ENCODE peak calls at places on chromosomes 16 and 17, in five cellular contexts. I, C, Y, J and S are unnamed samples. For H3F3A, the result is how much of the 10 kb centered on the place peaks cover.

GRCh38 chr17:55004484-55004883 is 35.9 kb downstream of the STXBP4 start:
- DNase-seq in Y (no peak), I (no peak), J (no peak), C (no peak), S (no peak)

GRCh38 chr17:44205962-44206824 is 6.5 kb upstream of the ATXN7L3 start:
- DNase-seq in C (peak), Y (peak), J (no peak), I (no peak), S (no peak)

GRCh38 chr17:68909066-68909465 is 46.1 kb downstream of the ABCA8 start:
- DNase-seq in I (no peak), Y (peak), C (no peak), J (peak), S (no peak)

GRCh38 chr16:2769100-2769529 is 8.0 kb downstream of the ELOB start:
- DNase-seq in J (no peak), I (no peak), Y (no peak), C (no peak), S (no peak)

GRCh38 chr16:15576960-15577958 is 65.7 kb downstream of the MARF1 start:
- DNase-seq in C (no peak), I (no peak), J (no peak), Y (no peak), S (no peak)

GRCh38 chr17:50129303-50129945 is 536 bp downstream of the SAMD14 start:
- DNase-seq in Y (peak), I (peak), J (no peak), C (peak), S (no peak)

GRCh38 chr17:41864498-41864836 is 756 bp downstream of the KLHL11 start:
- DNase-seq in I (peak), Y (no peak), C (no peak), J (no peak), S (no peak)

GRCh38 chr16:49986351-49987124 is 38.5 kb upstream of the CNEP1R1 start:
- DNase-seq in C (peak), I (no peak), Y (peak), J (no peak), S (no peak)

GRCh38 chr16:990516-991291 is 9.1 kb downstream of the SOX8 start:
- DNase-seq in I (peak), C (no peak), Y (no peak), J (no peak), S (no peak)

GRCh38 chr16:50473375-50473945 is 74.7 kb upstream of the NKD1 start:
- DNase-seq in Y (peak), J (no peak), I (no peak), C (no peak), S (no peak)

GRCh38 chr17:78416311-78416711 is 37.9 kb downstream of the PGS1 start:
- DNase-seq in J (no peak), C (no peak), I (no peak), Y (no peak), S (no peak)

GRCh38 chr17:75034236-75034908 is 12.4 kb downstream of the ATP5PD start:
- DNase-seq in J (peak), C (peak), I (peak), Y (peak), S (peak)

GRCh38 chr16:75471723-75472634 is 7.5 kb upstream of the TMEM170A start:
- DNase-seq in Y (peak), J (peak), I (peak), C (peak), S (peak)

GRCh38 chr17:28020515-28020914 is 22.0 kb upstream of the NLK start:
- DNase-seq in J (no peak), Y (no peak), I (no peak), C (no peak), S (no peak)

DNA sequence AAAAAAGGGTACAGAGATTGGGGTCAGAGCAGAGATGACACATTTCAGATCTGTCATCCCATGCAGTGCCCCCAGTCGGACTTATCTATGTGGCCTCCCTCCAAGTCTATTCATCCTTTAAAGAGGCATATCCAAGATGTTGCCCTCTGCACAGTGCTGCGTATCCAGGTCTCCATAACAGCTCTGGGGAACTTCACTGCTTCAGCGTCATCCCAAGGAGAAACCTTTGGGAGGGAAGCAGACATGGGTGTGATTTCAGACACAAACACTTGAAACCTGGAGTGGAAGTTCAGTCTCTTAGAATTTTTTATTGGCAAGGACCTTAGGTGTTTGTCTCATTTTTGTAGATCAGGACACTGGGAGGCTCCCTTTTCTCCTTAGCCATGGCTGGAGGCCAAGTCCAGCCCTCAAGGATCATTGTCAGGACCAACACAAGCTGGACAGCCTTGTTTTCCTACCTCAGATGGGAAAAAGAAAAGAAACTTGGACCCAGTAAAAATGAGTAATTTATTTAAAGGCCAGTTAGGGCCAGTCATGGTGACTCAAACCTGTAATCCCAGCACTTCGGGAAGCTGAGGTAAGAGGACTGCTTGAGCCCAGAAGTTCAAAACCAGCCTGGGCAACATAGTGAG is 23.9 kb upstream of the NLK start:
- DNase-seq in Y (peak), I (no peak), J (peak), C (no peak), S (no peak)
- H3K4me3 ChIP-seq in Y (no peak), I (no peak), J (no peak), C (no peak), S (no peak)

DNA sequence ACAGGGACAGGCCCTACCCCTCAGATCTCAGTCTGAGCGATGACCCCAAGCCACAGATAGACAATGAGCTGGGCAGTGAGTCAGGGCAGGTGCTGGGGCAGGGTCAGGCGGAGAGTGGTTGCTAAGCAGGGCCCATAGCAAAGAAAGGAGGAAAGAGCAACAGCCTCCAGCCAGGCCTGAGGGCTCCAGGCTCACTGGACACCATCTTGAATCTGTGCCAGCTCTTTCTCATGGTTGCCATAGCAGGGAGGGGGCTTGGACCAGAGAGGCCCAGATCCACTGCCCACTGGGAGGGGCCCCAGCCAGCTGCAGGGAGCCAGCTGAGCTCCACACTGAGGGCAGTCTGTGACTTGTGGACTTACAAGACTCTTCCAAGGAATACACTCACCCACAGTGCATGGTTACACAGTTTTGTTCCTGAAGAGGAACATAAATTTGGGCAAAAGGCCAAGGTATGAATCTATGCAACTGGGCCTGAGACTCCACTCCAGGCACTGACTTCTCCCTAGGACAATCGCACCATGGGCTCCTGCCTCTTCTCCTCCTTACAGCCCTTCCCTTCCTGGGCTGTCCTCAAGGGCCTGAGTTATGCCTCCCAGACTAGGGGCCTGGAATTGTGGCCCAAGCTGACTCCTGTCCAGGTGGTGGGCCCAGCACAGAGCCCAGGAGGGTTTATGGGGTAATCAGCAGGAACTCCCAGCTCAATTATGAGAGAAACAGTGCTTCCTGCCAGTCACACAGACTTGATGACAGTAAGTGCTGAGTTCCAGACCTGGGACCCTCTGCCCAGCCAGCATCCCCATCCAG is 59.9 kb downstream of the BEAN1 start:
- DNase-seq in Y (peak), C (no peak), J (peak), I (no peak), S (no peak)
- H3K27ac ChIP-seq in Y (peak), C (no peak), J (peak), I (no peak), S (no peak)

DNA sequence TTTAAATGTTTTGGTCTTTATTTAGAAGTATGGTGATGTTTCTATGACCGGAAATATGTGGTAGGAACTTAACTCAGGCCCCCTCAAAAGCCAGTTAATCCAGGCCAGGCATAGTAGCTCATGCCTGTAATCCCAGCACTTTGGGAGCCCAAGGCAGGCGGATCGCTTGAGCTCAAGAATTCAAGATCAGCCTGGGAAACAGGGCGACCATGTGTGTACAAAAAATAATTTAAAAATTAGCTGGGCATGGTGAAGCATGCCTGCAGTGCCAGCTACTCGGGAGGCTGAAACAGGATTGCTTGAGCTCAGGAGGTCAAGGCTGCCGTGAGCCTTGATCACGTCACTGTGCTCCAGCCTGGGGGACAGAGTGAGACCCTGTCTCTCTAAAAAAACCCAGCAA is 10.3 kb downstream of the RSL1D1 start:
- DNase-seq in C (no peak), Y (no peak), J (no peak), I (no peak), S (no peak)
- H3F3A ChIP-seq in C (under half), Y (under half), J (half or more), I (under half), S (under half)

DNA sequence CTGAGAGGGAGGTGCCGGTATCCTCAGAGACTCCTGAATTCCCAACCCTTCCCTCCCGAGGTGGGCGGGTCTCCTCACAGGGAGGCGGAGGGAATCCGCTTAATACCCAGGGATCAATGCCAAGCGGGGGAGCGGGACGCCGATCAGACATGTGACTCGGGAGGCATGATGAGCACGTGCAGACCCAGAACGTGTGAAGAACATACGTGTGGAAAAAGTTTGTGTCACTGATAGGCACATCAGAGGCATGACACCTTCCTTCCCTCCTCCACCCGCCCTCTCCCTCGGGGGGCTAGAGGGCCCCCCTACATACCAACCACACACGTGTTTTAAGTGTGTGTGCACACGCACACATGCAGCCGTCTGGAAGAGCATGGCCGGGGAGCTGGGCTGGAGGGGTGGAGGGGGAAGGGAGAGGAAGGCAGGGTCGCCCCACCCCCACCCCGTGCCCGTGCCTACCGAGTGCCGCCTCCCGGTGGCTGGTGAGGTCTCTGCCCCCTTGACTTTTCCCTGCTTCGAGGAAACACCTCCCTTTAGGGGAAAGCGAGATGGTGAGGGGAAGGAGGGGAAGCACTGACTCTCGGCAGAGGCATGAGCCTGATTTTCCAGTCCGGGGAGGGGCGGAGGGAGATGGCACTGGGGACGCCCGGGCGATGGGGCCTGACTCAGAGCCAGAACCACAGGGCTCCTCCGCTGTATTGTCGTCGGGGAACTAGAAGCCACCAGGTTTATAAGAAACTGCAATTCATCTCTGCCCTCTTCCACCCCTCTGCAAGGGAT is 12.1 kb upstream of the TBX21 start:
- DNase-seq in J (peak), C (peak), Y (peak), I (peak), S (no peak)
- H3K4me3 ChIP-seq in J (peak), C (peak), Y (no peak), I (no peak), S (no peak)

DNA sequence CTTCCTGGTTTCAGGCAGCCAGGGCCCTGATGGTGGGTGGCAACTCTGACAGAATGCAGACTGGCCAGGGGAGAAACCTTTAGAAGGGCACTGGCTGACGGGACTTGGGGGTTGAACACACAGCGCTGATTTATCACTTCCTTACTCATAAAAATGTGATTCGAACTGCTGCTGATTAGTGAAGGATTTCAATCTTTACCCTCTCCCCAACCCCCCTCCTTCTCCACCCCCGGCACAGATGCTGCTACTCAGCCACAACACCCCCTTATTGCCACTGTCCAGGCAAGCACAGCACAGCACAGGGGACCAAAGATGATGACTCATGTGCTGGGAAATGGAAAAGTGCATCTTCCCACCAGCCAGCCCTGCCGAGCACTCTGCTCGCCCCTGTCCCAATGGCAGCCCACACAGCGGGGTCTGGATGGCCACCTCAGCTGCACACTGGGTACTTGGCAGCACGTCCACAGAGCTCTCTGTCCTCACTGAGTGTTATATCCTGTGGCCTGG is 70.1 kb downstream of the SMG6 start:
- DNase-seq in I (no peak), Y (peak), C (no peak), J (no peak), S (no peak)
- H3K27ac ChIP-seq in I (no peak), Y (peak), C (no peak), J (no peak), S (no peak)

DNA sequence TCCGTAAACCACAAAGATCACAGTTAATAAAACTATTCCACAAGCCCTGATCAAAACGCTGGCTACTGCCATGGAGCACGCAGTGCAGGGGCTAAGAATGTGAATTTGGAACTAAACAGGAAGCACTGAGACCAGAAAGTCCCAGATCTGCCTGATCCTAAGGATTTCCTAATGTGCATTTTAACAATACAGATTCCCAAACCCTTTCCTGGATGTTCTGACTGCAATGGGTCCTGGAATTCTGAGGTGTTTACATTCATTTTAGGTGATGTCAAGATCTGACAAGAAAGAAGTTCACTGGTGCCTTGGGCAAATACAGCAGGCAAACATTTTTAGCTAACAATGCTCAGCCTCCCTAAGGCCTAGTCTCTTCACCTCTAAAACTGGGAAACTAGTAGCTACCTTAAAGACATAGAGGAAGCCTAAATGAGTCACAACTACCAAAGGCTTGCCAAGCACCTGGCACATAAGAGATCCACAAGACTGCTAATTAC is 10.3 kb downstream of the NSMCE1 start:
- DNase-seq in Y (peak), C (no peak), J (no peak), I (no peak), S (no peak)
- H3F3A ChIP-seq in Y (under half), C (under half), J (under half), I (under half), S (under half)